ENCODE peak calls at places on chromosomes 7 and 10, in four cellular contexts. One of them, this sample, is unnamed.
A peak's percentile ranks its signal among the peaks of the same experiment; 100 is the strongest.

GRCh38 chr7:137942459-137943115 is 59.3 kb downstream of the CREB3L2 start:
- DNase-seq in stimulated activated naive B cell treated with anti-CD40 and anti-IgM and Interleukin-4, amounts not matched to agents 10 μg/mL and 1 μg/mL and 100 μg/mL, for 72 hours: no peak
- DNase-seq in cardiac fibroblast: no peak
- DNase-seq in foreskin keratinocyte: no peak
- DNase-seq in this sample: no peak

GRCh38 chr7:52119537-52119936 is 802.9 kb upstream of the COBL start:
- DNase-seq in stimulated activated naive B cell treated with anti-CD40 and anti-IgM and Interleukin-4, amounts not matched to agents 10 μg/mL and 1 μg/mL and 100 μg/mL, for 72 hours: no peak
- DNase-seq in cardiac fibroblast: no peak
- DNase-seq in foreskin keratinocyte: no peak
- DNase-seq in this sample: no peak

GRCh38 chr10:37436361-37436760 is 311.0 kb downstream of the ANKRD30A start:
- DNase-seq in stimulated activated naive B cell treated with anti-CD40 and anti-IgM and Interleukin-4, amounts not matched to agents 10 μg/mL and 1 μg/mL and 100 μg/mL, for 72 hours: no peak
- DNase-seq in cardiac fibroblast: no peak
- DNase-seq in foreskin keratinocyte: no peak
- DNase-seq in this sample: no peak

GRCh38 chr10:27908231-27908630 is 90.6 kb downstream of the ODAD2 start:
- DNase-seq in stimulated activated naive B cell treated with anti-CD40 and anti-IgM and Interleukin-4, amounts not matched to agents 10 μg/mL and 1 μg/mL and 100 μg/mL, for 72 hours: no peak
- DNase-seq in cardiac fibroblast: no peak
- DNase-seq in foreskin keratinocyte: no peak
- DNase-seq in this sample: no peak

GRCh38 chr7:90763108-90763507 is 167.0 kb downstream of the CDK14 start:
- DNase-seq in stimulated activated naive B cell treated with anti-CD40 and anti-IgM and Interleukin-4, amounts not matched to agents 10 μg/mL and 1 μg/mL and 100 μg/mL, for 72 hours: no peak
- DNase-seq in cardiac fibroblast: no peak
- DNase-seq in foreskin keratinocyte: no peak
- DNase-seq in this sample: no peak

GRCh38 chr10:34194259-34194658 is 620.8 kb downstream of the PARD3 start:
- DNase-seq in stimulated activated naive B cell treated with anti-CD40 and anti-IgM and Interleukin-4, amounts not matched to agents 10 μg/mL and 1 μg/mL and 100 μg/mL, for 72 hours: no peak
- DNase-seq in cardiac fibroblast: peak; percentile 43
- DNase-seq in foreskin keratinocyte: no peak
- DNase-seq in this sample: no peak

GRCh38 chr10:75207868-75208167 is 2.8 kb upstream of the VDAC2 start:
- DNase-seq in stimulated activated naive B cell treated with anti-CD40 and anti-IgM and Interleukin-4, amounts not matched to agents 10 μg/mL and 1 μg/mL and 100 μg/mL, for 72 hours: no peak
- DNase-seq in cardiac fibroblast: no peak
- DNase-seq in foreskin keratinocyte: no peak
- DNase-seq in this sample: no peak

GRCh38 chr7:76217942-76218566 is 16.4 kb downstream of the SRRM3 start:
- DNase-seq in stimulated activated naive B cell treated with anti-CD40 and anti-IgM and Interleukin-4, amounts not matched to agents 10 μg/mL and 1 μg/mL and 100 μg/mL, for 72 hours: no peak
- DNase-seq in cardiac fibroblast: no peak
- DNase-seq in foreskin keratinocyte: no peak
- DNase-seq in this sample: no peak

GRCh38 chr10:120477723-120478270 is 20.8 kb downstream of the PLPP4 start:
- DNase-seq in stimulated activated naive B cell treated with anti-CD40 and anti-IgM and Interleukin-4, amounts not matched to agents 10 μg/mL and 1 μg/mL and 100 μg/mL, for 72 hours: no peak
- DNase-seq in cardiac fibroblast: peak; percentile 10
- DNase-seq in foreskin keratinocyte: no peak
- DNase-seq in this sample: no peak

GRCh38 chr7:113175525-113176097 is 57.3 kb upstream of the SMIM30 start:
- DNase-seq in stimulated activated naive B cell treated with anti-CD40 and anti-IgM and Interleukin-4, amounts not matched to agents 10 μg/mL and 1 μg/mL and 100 μg/mL, for 72 hours: no peak
- DNase-seq in cardiac fibroblast: no peak
- DNase-seq in foreskin keratinocyte: no peak
- DNase-seq in this sample: no peak

GRCh38 chr7:157800281-157800680 is 463.5 kb downstream of the DNAJB6 start:
- DNase-seq in stimulated activated naive B cell treated with anti-CD40 and anti-IgM and Interleukin-4, amounts not matched to agents 10 μg/mL and 1 μg/mL and 100 μg/mL, for 72 hours: no peak
- DNase-seq in cardiac fibroblast: no peak
- DNase-seq in foreskin keratinocyte: no peak
- DNase-seq in this sample: no peak

GRCh38 chr7:81029523-81029922 is 110.7 kb upstream of the SEMA3C start:
- DNase-seq in stimulated activated naive B cell treated with anti-CD40 and anti-IgM and Interleukin-4, amounts not matched to agents 10 μg/mL and 1 μg/mL and 100 μg/mL, for 72 hours: no peak
- DNase-seq in cardiac fibroblast: no peak
- DNase-seq in foreskin keratinocyte: no peak
- DNase-seq in this sample: no peak

GRCh38 chr7:132519936-132520335 is 56.3 kb downstream of the PLXNA4 start:
- DNase-seq in stimulated activated naive B cell treated with anti-CD40 and anti-IgM and Interleukin-4, amounts not matched to agents 10 μg/mL and 1 μg/mL and 100 μg/mL, for 72 hours: no peak
- DNase-seq in cardiac fibroblast: peak; percentile 44
- DNase-seq in foreskin keratinocyte: no peak
- DNase-seq in this sample: no peak

GRCh38 chr7:47636693-47637175 is 54.8 kb upstream of the TNS3 start:
- DNase-seq in stimulated activated naive B cell treated with anti-CD40 and anti-IgM and Interleukin-4, amounts not matched to agents 10 μg/mL and 1 μg/mL and 100 μg/mL, for 72 hours: no peak
- DNase-seq in cardiac fibroblast: peak; percentile 17
- DNase-seq in foreskin keratinocyte: no peak
- DNase-seq in this sample: no peak

GRCh38 chr10:28551086-28551485 is 18.2 kb downstream of the WAC start:
- DNase-seq in stimulated activated naive B cell treated with anti-CD40 and anti-IgM and Interleukin-4, amounts not matched to agents 10 μg/mL and 1 μg/mL and 100 μg/mL, for 72 hours: no peak
- DNase-seq in cardiac fibroblast: no peak
- DNase-seq in foreskin keratinocyte: no peak
- DNase-seq in this sample: no peak

GRCh38 chr10:11411926-11412545 is 199.4 kb downstream of the USP6NL start:
- DNase-seq in stimulated activated naive B cell treated with anti-CD40 and anti-IgM and Interleukin-4, amounts not matched to agents 10 μg/mL and 1 μg/mL and 100 μg/mL, for 72 hours: no peak
- DNase-seq in cardiac fibroblast: no peak
- DNase-seq in foreskin keratinocyte: no peak
- DNase-seq in this sample: no peak

GRCh38 chr7:135672560-135673359 is 10.4 kb downstream of the STMP1 start:
- DNase-seq in stimulated activated naive B cell treated with anti-CD40 and anti-IgM and Interleukin-4, amounts not matched to agents 10 μg/mL and 1 μg/mL and 100 μg/mL, for 72 hours: no peak
- DNase-seq in cardiac fibroblast: peak; percentile 87
- DNase-seq in foreskin keratinocyte: peak; percentile 60
- DNase-seq in this sample: no peak

GRCh38 chr10:103658049-103658577 is 164.6 kb downstream of the NEURL1 start:
- DNase-seq in stimulated activated naive B cell treated with anti-CD40 and anti-IgM and Interleukin-4, amounts not matched to agents 10 μg/mL and 1 μg/mL and 100 μg/mL, for 72 hours: no peak
- DNase-seq in cardiac fibroblast: peak; percentile 64
- DNase-seq in foreskin keratinocyte: no peak
- DNase-seq in this sample: no peak

GRCh38 chr7:30694774-30695721 is 12.8 kb upstream of the CRHR2 start:
- DNase-seq in stimulated activated naive B cell treated with anti-CD40 and anti-IgM and Interleukin-4, amounts not matched to agents 10 μg/mL and 1 μg/mL and 100 μg/mL, for 72 hours: no peak
- DNase-seq in cardiac fibroblast: no peak
- DNase-seq in foreskin keratinocyte: peak; percentile 20
- DNase-seq in this sample: no peak

GRCh38 chr10:76192151-76192550 is 760.7 kb downstream of the LRMDA start:
- DNase-seq in stimulated activated naive B cell treated with anti-CD40 and anti-IgM and Interleukin-4, amounts not matched to agents 10 μg/mL and 1 μg/mL and 100 μg/mL, for 72 hours: no peak
- DNase-seq in cardiac fibroblast: no peak
- DNase-seq in foreskin keratinocyte: no peak
- DNase-seq in this sample: no peak

GRCh38 chr7:110804501-110804900 is 286.4 kb upstream of the LRRN3 start:
- DNase-seq in stimulated activated naive B cell treated with anti-CD40 and anti-IgM and Interleukin-4, amounts not matched to agents 10 μg/mL and 1 μg/mL and 100 μg/mL, for 72 hours: no peak
- DNase-seq in cardiac fibroblast: no peak
- DNase-seq in foreskin keratinocyte: no peak
- DNase-seq in this sample: no peak

GRCh38 chr7:75983471-75984129 is 10.8 kb downstream of the TMEM120A start:
- DNase-seq in stimulated activated naive B cell treated with anti-CD40 and anti-IgM and Interleukin-4, amounts not matched to agents 10 μg/mL and 1 μg/mL and 100 μg/mL, for 72 hours: no peak
- DNase-seq in cardiac fibroblast: no peak
- DNase-seq in foreskin keratinocyte: no peak
- DNase-seq in this sample: no peak

GRCh38 chr7:22269057-22269456 is 87.9 kb downstream of the RAPGEF5 start:
- DNase-seq in stimulated activated naive B cell treated with anti-CD40 and anti-IgM and Interleukin-4, amounts not matched to agents 10 μg/mL and 1 μg/mL and 100 μg/mL, for 72 hours: no peak
- DNase-seq in cardiac fibroblast: no peak
- DNase-seq in foreskin keratinocyte: no peak
- DNase-seq in this sample: no peak

GRCh38 chr7:47488969-47489342 is 93.0 kb downstream of the TNS3 start:
- DNase-seq in stimulated activated naive B cell treated with anti-CD40 and anti-IgM and Interleukin-4, amounts not matched to agents 10 μg/mL and 1 μg/mL and 100 μg/mL, for 72 hours: no peak
- DNase-seq in cardiac fibroblast: no peak
- DNase-seq in foreskin keratinocyte: no peak
- DNase-seq in this sample: no peak

GRCh38 chr7:9201928-9202327 is 768.5 kb downstream of the NXPH1 start:
- DNase-seq in stimulated activated naive B cell treated with anti-CD40 and anti-IgM and Interleukin-4, amounts not matched to agents 10 μg/mL and 1 μg/mL and 100 μg/mL, for 72 hours: no peak
- DNase-seq in cardiac fibroblast: no peak
- DNase-seq in foreskin keratinocyte: no peak
- DNase-seq in this sample: no peak